ENCODE peak calls at places on chromosomes 13 and 19, in eight cellular contexts. Z is choroid plexus epithelial cell, N is fibroblast of lung, Q is tibial nerve, X is astrocyte of the spinal cord, R is A549, I is breast epithelium, F is AG04449. V is an unnamed sample.

GRCh38 chr19:29666634-29667389 is 1.6 kb downstream of the PLEKHF1 start:
- DNase-seq in Z (peak; percentile 84), N (peak; percentile 76), Q (peak; percentile 60), X (peak; percentile 88), R (no peak), I (peak; percentile 62), F (no peak), V (no peak)

GRCh38 chr13:53844747-53845146 is 816.1 kb downstream of the OLFM4 start:
- DNase-seq in Z (no peak), N (no peak), Q (no peak), X (no peak), R (no peak), I (no peak), F (no peak), V (no peak)

GRCh38 chr13:81171065-81171647 is 830.2 kb upstream of the SPRY2 start:
- DNase-seq in Z (peak; percentile 32), N (peak; percentile 34), Q (no peak), X (peak; percentile 29), R (peak; percentile 3), I (no peak), F (no peak), V (peak; percentile 37)

GRCh38 chr13:40387775-40388174 is 278.7 kb downstream of the FOXO1 start:
- DNase-seq in Z (no peak), N (no peak), Q (no peak), X (no peak), R (no peak), I (no peak), F (no peak), V (no peak)

GRCh38 chr13:113618455-113618854 is 33.9 kb downstream of the TFDP1 start:
- DNase-seq in Z (no peak), N (no peak), Q (no peak), X (no peak), R (no peak), I (no peak), F (no peak), V (no peak)

GRCh38 chr19:55353356-55353802 is 1.1 kb downstream of the COX6B2 start:
- DNase-seq in Z (no peak), N (no peak), Q (no peak), X (no peak), R (no peak), I (no peak), F (no peak), V (no peak)

GRCh38 chr19:35154535-35155406 is at the start of gene FXYD5:
- DNase-seq in Z (peak; percentile 68), N (peak; percentile 69), Q (no peak), X (peak; percentile 70), R (peak; percentile 76), I (no peak), F (peak; percentile 29), V (peak; percentile 82)

GRCh38 chr19:1079566-1080111 is 12.7 kb downstream of the ARHGAP45 start:
- DNase-seq in Z (no peak), N (no peak), Q (no peak), X (no peak), R (no peak), I (no peak), F (no peak), V (no peak)

GRCh38 chr19:5120833-5121232 is 151.9 kb downstream of the KDM4B start:
- DNase-seq in Z (no peak), N (no peak), Q (no peak), X (no peak), R (no peak), I (no peak), F (no peak), V (no peak)

GRCh38 chr13:91361755-91362271 is 14.3 kb downstream of the MIR17HG start:
- DNase-seq in Z (no peak), N (no peak), Q (no peak), X (no peak), R (peak; percentile 9), I (no peak), F (no peak), V (no peak)

GRCh38 chr13:37608750-37609339 is 10.3 kb upstream of the POSTN start:
- DNase-seq in Z (peak; percentile 44), N (no peak), Q (no peak), X (peak; percentile 26), R (no peak), I (no peak), F (no peak), V (peak; percentile 11)

GRCh38 chr13:94305463-94305862 is 174.0 kb downstream of the DCT start:
- DNase-seq in Z (peak; percentile 94), N (peak; percentile 94), Q (no peak), X (peak; percentile 76), R (peak; percentile 3), I (no peak), F (no peak), V (peak; percentile 90)

GRCh38 chr19:29576043-29576442 is 30.0 kb upstream of the POP4 start:
- DNase-seq in Z (no peak), N (no peak), Q (no peak), X (no peak), R (no peak), I (no peak), F (no peak), V (no peak)

GRCh38 chr19:6743071-6743470 is 3.6 kb downstream of the TRIP10 start:
- DNase-seq in Z (no peak), N (peak; percentile 8), Q (no peak), X (no peak), R (no peak), I (no peak), F (no peak), V (no peak)

GRCh38 chr19:29375429-29376093 is 150.2 kb upstream of the VSTM2B start:
- DNase-seq in Z (no peak), N (no peak), Q (no peak), X (no peak), R (no peak), I (peak; percentile 1), F (no peak), V (no peak)

GRCh38 chr13:92187378-92187989 is 789.1 kb downstream of the GPC5 start:
- DNase-seq in Z (peak; percentile 73), N (peak; percentile 62), Q (no peak), X (peak; percentile 62), R (peak; percentile 12), I (no peak), F (no peak), V (peak; percentile 66)

GRCh38 chr19:4909172-4909896 is at the start of gene UHRF1:
- DNase-seq in Z (no peak), N (no peak), Q (no peak), X (peak; percentile 32), R (peak; percentile 52), I (no peak), F (no peak), V (peak; percentile 31)

GRCh38 chr19:2422951-2423880 is 4.2 kb downstream of the TIMM13 start:
- DNase-seq in Z (no peak), N (peak; percentile 30), Q (no peak), X (no peak), R (no peak), I (no peak), F (no peak), V (no peak)

GRCh38 chr19:46890423-46891170 is 29.8 kb downstream of the ARHGAP35 start:
- DNase-seq in Z (peak; percentile 82), N (peak; percentile 87), Q (no peak), X (peak; percentile 76), R (peak; percentile 87), I (no peak), F (peak; percentile 80), V (peak; percentile 41)
- TF ChIP-seq CTCF in Z (peak; percentile 11), N (no peak), Q (no peak), X (no peak), R (no peak), I (no peak), F (no peak), V (no peak)

GRCh38 chr13:75703768-75704167 is 67.6 kb downstream of the LMO7 start:
- DNase-seq in Z (no peak), N (no peak), Q (no peak), X (no peak), R (no peak), I (no peak), F (no peak), V (no peak)

GRCh38 chr13:75704942-75705320 is 68.8 kb downstream of the LMO7 start:
- DNase-seq in Z (no peak), N (no peak), Q (no peak), X (no peak), R (peak; percentile 64), I (peak; percentile 56), F (no peak), V (peak; percentile 69)

GRCh38 chr13:75704194-75704941 is 68.2 kb downstream of the LMO7 start:
- DNase-seq in Z (peak; percentile 76), N (peak; percentile 54), Q (no peak), X (peak; percentile 75), R (peak; percentile 26), I (no peak), F (peak; percentile 67), V (peak; percentile 22)

GRCh38 chr13:75705908-75706307 is 69.8 kb downstream of the LMO7 start:
- DNase-seq in Z (no peak), N (no peak), Q (no peak), X (no peak), R (no peak), I (no peak), F (no peak), V (no peak)

DNA sequence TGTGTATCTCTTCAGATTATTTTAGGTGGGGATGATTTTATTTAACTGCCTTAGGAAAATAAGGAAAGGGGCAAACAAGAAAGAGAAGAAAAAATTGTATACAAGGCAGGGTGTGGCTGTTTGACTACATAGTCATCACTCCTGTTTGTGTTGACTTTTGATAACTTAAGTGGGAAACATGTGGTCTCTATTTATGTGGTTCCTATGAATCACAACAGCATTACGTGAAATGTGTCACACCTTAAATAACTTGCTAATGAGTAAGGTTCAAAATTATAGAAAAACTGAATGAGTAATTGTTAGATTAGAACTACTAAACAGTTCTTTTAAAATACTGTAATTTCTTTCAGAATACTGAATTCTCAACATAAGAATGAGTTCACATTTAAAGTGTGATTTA is 69.3 kb downstream of the LMO7 start:
- DNase-seq in Z (peak; percentile 55), N (peak; percentile 59), Q (no peak), X (peak; percentile 55), R (peak; percentile 91), I (no peak), F (no peak), V (peak; percentile 73)
- TF ChIP-seq CTCF in Z (no peak), N (no peak), Q (no peak), X (no peak), R (no peak), I (no peak), F (no peak), V (no peak)

GRCh38 chr13:47459512-47459911 is 541.6 kb downstream of the SUCLA2 start:
- DNase-seq in Z (peak; percentile 68), N (peak; percentile 75), Q (no peak), X (peak; percentile 64), R (no peak), I (no peak), F (no peak), V (peak; percentile 17)
- TF ChIP-seq CTCF in Z (peak; percentile 59), N (peak; percentile 54), Q (no peak), X (peak; percentile 44), R (no peak), I (no peak), F (peak; percentile 22), V (no peak)

GRCh38 chr19:33828266-33829075 is 31.8 kb downstream of the KCTD15 start:
- DNase-seq in Z (no peak), N (no peak), Q (no peak), X (no peak), R (no peak), I (peak; percentile 10), F (no peak), V (no peak)

GRCh38 chr19:33830264-33830663 is 33.6 kb downstream of the KCTD15 start:
- DNase-seq in Z (no peak), N (no peak), Q (no peak), X (no peak), R (no peak), I (no peak), F (no peak), V (no peak)

GRCh38 chr19:33831835-33832234 is 35.2 kb downstream of the KCTD15 start:
- DNase-seq in Z (no peak), N (no peak), Q (no peak), X (no peak), R (no peak), I (peak; percentile 14), F (no peak), V (no peak)

GRCh38 chr19:33832633-33833032 is 36.0 kb downstream of the KCTD15 start:
- DNase-seq in Z (no peak), N (no peak), Q (no peak), X (no peak), R (no peak), I (no peak), F (no peak), V (no peak)
- TF ChIP-seq CTCF in Z (no peak), N (no peak), Q (no peak), X (no peak), R (no peak), I (no peak), F (no peak), V (no peak)